ENCODE peak calls at places on chromosomes 2 and 18, in six cellular contexts. P, S, B, Y, I and U are unnamed samples. For H3K9me3, the result is how much of the 10 kb centered on the place peaks cover.

GRCh38 chr2:233832869-233833812 is 21.2 kb downstream of the HJURP start:
- DNase-seq in S (peak), Y (peak), I (peak), P (peak), B (peak), U (peak)

GRCh38 chr2:150733219-150733618 is 245.8 kb upstream of the RND3 start:
- DNase-seq in Y (no peak), P (no peak), S (no peak), I (no peak), B (no peak), U (no peak)

GRCh38 chr18:36724591-36725001 is 104.2 kb downstream of the TPGS2 start:
- DNase-seq in Y (no peak), B (peak), P (no peak), S (no peak), I (no peak), U (no peak)

GRCh38 chr2:33425660-33426059 is 50.8 kb upstream of the RASGRP3 start:
- DNase-seq in S (no peak), P (no peak), Y (peak), I (no peak), B (peak), U (no peak)

GRCh38 chr2:215624423-215624829 is 188.6 kb upstream of the FN1 start:
- DNase-seq in S (no peak), B (peak), Y (peak), P (peak), I (no peak), U (no peak)

GRCh38 chr18:11995445-11996189 is 14.3 kb downstream of the IMPA2 start:
- DNase-seq in S (peak), I (no peak), B (peak), P (peak), Y (peak), U (peak)

GRCh38 chr2:230900336-230900995 is 24.6 kb downstream of the GPR55 start:
- DNase-seq in S (no peak), Y (no peak), B (no peak), I (no peak), P (no peak), U (peak)

GRCh38 chr2:99480390-99480789 is 9.4 kb downstream of the REV1 start:
- DNase-seq in I (no peak), Y (peak), B (no peak), S (no peak), P (no peak), U (no peak)

GRCh38 chr2:32948266-32948665 is 1.5 kb downstream of the LTBP1 start:
- DNase-seq in Y (no peak), I (no peak), B (no peak), S (no peak), P (no peak), U (no peak)

GRCh38 chr2:232142049-232142448 is 180.5 kb downstream of the DIS3L2 start:
- DNase-seq in S (peak), P (peak), I (no peak), Y (peak), B (peak), U (peak)

GRCh38 chr2:105576440-105577241 is 168.1 kb upstream of the NCK2 start:
- DNase-seq in S (no peak), B (peak), P (peak), Y (peak), I (no peak), U (no peak)

GRCh38 chr2:39696838-39697237 is 31.1 kb downstream of the TMEM178A start:
- DNase-seq in Y (peak), P (peak), B (peak), S (no peak), I (no peak), U (no peak)

GRCh38 chr18:44946529-44947113 is 265.9 kb downstream of the SETBP1 start:
- DNase-seq in I (no peak), P (no peak), S (no peak), Y (no peak), B (no peak), U (no peak)

GRCh38 chr2:7732497-7732896 is 815.3 kb downstream of the RNF144A start:
- DNase-seq in Y (no peak), P (no peak), B (no peak), S (no peak), I (no peak), U (no peak)

GRCh38 chr18:46291149-46291548 is 187.0 kb downstream of the HAUS1 start:
- DNase-seq in B (no peak), S (no peak), P (no peak), Y (no peak), I (no peak), U (no peak)

GRCh38 chr2:229407170-229407569 is 136.1 kb upstream of the PID1 start:
- DNase-seq in S (no peak), B (peak), P (peak), I (peak), Y (peak), U (no peak)

GRCh38 chr2:196592331-196592911 is 47.1 kb upstream of the CCDC150 start:
- DNase-seq in S (peak), Y (peak), I (no peak), B (peak), P (peak), U (no peak)

GRCh38 chr18:13221821-13222220 is 3.3 kb downstream of the LDLRAD4 start:
- DNase-seq in P (peak), I (no peak), B (no peak), Y (no peak), S (no peak), U (peak)

GRCh38 chr2:216202602-216203250 is 93.6 kb downstream of the XRCC5 start:
- DNase-seq in S (no peak), I (no peak), B (no peak), Y (no peak), P (no peak), U (no peak)

GRCh38 chr18:34039194-34039593 is 185.5 kb downstream of the NOL4 start:
- DNase-seq in P (peak), I (no peak), B (no peak), Y (no peak), S (no peak), U (no peak)

GRCh38 chr2:165698621-165698946 is 95.5 kb downstream of the GALNT3 start:
- DNase-seq in P (peak), S (peak), B (peak), Y (peak), I (no peak), U (peak)

GRCh38 chr2:210167227-210167626 is 4.0 kb downstream of the KANSL1L start:
- DNase-seq in B (peak), Y (no peak), S (no peak), I (no peak), P (peak), U (no peak)

GRCh38 chr2:197890160-197890559 is 85.8 kb downstream of the PLCL1 start:
- DNase-seq in I (no peak), S (no peak), B (peak), Y (no peak), P (no peak), U (no peak)

GRCh38 chr2:190791347-190791982 is 89.2 kb upstream of the GLS start:
- DNase-seq in S (no peak), Y (peak), I (no peak), P (peak), B (peak), U (peak)

GRCh38 chr2:8605350-8606065 is 76.3 kb upstream of the ID2 start:
- DNase-seq in B (no peak), Y (no peak), I (no peak), S (no peak), P (peak), U (no peak)

GRCh38 chr18:44229693-44230108 is 451.0 kb upstream of the SETBP1 start:
- DNase-seq in P (peak), Y (peak), I (no peak), B (peak), S (no peak), U (no peak)

GRCh38 chr18:59008302-59008974 is 131.2 kb upstream of the SEC11C start:
- DNase-seq in S (no peak), Y (peak), P (peak), B (peak), I (no peak), U (no peak)

GRCh38 chr2:240793313-240794177 is 26.5 kb downstream of the KIF1A start:
- DNase-seq in P (no peak), S (no peak), Y (no peak), I (no peak), B (no peak), U (peak)

GRCh38 chr18:8791171-8791651 is 85.9 kb downstream of the MTCL1 start:
- DNase-seq in P (no peak), S (no peak), I (no peak), B (no peak), Y (peak), U (peak)

DNA sequence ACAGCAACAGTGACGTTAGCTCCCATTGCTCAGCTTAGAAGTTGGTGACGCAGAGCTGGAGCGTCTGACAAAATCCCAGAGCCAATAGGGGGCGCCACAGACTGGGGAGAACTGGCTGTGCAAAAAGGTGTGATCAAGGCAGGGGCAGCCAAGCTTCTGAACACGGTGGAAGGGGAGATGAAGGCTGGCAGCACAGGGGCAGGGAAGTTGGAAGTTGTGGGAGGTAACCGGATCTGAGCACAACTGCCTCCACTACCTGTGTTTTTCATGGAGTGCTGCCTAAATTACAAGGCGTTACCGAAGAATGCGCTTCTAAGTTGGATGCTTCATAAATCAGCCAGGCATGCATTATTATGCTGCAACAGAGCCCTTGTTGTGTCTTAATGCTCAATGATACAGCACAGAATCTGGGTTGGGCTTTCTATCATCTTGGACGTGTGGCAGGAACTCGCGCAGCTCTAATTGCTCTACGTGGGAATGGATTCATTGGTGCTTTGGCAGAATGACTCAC is 370.0 kb downstream of the SLC4A3 start:
- DNase-seq in S (peak), B (peak), I (no peak), P (peak), Y (peak), U (peak)
- TF ChIP-seq CTCF in S (peak), B (peak), I (peak), P (peak), Y (peak), U (peak)

GRCh38 chr2:45012733-45013132 is 3.5 kb upstream of the SIX2 start:
- DNase-seq in B (no peak), Y (no peak), I (no peak), P (no peak), S (no peak), U (no peak)
- H3K4me3 ChIP-seq in B (no peak), Y (no peak), I (no peak), P (no peak), S (no peak), U (no peak)

DNA sequence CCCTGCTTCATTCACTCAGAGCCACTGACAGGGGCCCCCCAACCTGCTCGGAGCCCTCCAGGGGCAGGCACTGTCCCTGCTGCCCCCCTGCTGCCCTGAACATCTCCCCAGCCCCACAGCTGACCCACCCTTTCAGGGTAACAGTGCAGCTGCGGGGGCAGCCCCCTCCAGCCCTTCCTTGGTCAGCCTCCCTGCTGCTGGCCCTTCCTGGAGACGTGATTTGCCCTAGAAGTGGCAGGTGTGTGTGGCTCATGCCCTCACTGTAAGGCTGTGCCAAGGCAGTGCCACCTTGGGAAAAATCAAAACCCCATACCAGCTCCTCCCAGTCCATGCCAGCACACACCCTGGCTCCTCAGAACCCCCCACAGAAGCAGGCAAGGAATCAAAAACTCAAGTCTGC is 184.2 kb upstream of the HDAC4 start:
- DNase-seq in P (no peak), I (no peak), B (no peak), S (no peak), Y (no peak), U (no peak)
- H3K9me3 ChIP-seq in P (under half), I (under half), B (under half), S (under half), Y (under half), U (under half)

DNA sequence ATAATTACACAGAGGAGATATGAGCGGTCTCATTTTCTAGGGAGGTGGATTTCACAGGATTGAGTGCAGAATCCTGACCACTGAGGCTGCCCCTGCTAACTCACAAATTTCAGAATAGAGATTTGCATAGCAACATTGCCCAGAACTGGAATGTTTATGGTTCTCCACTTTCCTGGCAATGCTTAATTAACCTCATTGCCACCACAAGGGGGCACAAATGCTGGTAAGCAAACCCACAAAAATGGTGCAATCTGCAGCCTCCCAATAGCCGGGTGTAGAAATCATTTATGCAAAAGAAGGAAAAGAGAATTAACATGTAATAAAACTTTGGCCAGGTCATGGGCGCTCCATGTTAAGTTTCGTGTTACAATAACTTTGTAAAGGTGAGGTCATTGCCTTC is 112.4 kb downstream of the CYRIA start:
- DNase-seq in S (peak), P (peak), B (peak), Y (peak), I (no peak), U (peak)
- TF ChIP-seq CTCF in S (peak), P (peak), B (peak), Y (peak), I (peak), U (peak)

DNA sequence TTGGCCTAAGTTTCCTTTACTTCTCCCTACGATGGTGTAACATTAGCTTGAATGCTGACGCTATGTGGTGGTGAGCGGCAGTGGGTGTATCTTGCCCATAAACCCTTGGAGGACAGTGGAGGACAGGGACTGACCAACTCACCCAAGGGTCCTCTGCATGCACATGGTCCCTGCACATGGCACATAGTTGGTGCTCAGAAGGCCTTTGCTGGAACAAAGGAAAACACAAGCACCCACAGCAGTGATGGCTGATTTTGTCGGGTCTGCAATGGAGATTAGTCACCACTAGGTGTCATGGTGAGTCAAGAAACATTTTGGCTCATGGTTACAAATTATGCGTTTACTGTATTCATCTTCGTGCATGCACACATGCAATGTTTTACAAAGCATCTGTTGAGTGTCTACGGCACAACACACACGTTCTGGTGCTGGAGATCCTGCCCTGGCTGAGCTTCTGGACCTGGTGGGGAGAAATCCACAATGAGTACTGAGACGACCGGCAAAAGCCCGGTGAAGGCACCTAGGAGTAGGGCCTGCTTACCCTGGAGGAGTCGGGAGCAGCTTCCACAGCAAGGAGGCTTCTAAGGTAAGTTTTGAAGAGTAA is 44.0 kb downstream of the PDCL3 start:
- DNase-seq in Y (peak), B (peak), I (no peak), S (no peak), P (peak), U (no peak)
- H3K4me3 ChIP-seq in Y (no peak), B (no peak), I (no peak), S (no peak), P (no peak), U (no peak)

GRCh38 chr2:2940702-2941655 is 436.6 kb downstream of the EIPR1 start:
- DNase-seq in B (no peak), S (no peak), P (no peak), I (no peak), Y (no peak), U (peak)
- H3K9me3 ChIP-seq in B (under half), S (under half), P (under half), I (under half), Y (under half), U (under half)

GRCh38 chr18:5031216-5031615 is 165.8 kb downstream of the AKAIN1 start:
- DNase-seq in S (no peak), B (no peak), I (no peak), P (no peak), Y (no peak), U (no peak)

GRCh38 chr18:5040476-5040875 is 156.6 kb downstream of the AKAIN1 start:
- DNase-seq in P (no peak), S (no peak), Y (no peak), B (no peak), I (no peak), U (no peak)

DNA sequence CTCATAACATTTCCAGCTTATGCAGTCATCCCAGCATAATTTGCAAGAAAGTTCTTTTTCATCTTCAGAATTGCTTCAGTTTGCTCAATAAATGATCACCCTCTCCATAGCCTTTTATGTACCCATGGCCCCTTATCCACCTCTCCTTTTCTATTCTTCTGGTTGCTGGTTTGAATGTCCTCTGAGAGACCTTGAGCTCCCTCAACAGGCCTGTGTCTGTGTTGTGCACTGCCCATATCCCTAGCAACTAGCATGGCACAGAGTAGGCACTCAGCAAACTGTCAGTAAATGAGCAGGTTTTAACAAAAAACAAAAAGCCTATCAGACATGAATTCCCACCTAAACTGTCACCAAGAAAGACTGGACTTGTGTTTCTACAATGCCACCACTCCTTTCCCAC is 160.5 kb downstream of the AKAIN1 start:
- DNase-seq in B (no peak), P (no peak), Y (no peak), S (no peak), I (no peak), U (no peak)
- TF ChIP-seq CTCF in B (no peak), P (no peak), Y (no peak), S (no peak), I (no peak), U (no peak)